ENCODE peak calls at places on chromosome 7, in four cellular contexts. R is HepG2, V is GM12878, Z is SK-N-SH. H is an unnamed sample.

GRCh38 chr7:156121434-156121833 is 309.2 kb upstream of the SHH start:
- DNase-seq in R (no peak), V (no peak), Z (no peak), H (no peak)

GRCh38 chr7:128734777-128735342 is 4.3 kb upstream of the CALU start:
- DNase-seq in R (no peak), V (no peak), Z (no peak), H (no peak)

GRCh38 chr7:6578114-6579084 is 1.1 kb downstream of the ZDHHC4 start:
- DNase-seq in R (peak; percentile 99), V (no peak), Z (no peak), H (peak; percentile 62)

GRCh38 chr7:82468435-82468834 is 24.9 kb upstream of the CACNA2D1 start:
- DNase-seq in R (no peak), V (no peak), Z (no peak), H (no peak)

GRCh38 chr7:100693312-100694195 is 496 bp downstream of the GIGYF1 start:
- DNase-seq in R (no peak), V (no peak), Z (peak; percentile 89), H (no peak)

GRCh38 chr7:151796091-151796870 is 80.6 kb downstream of the PRKAG2 start:
- DNase-seq in R (no peak), V (no peak), Z (no peak), H (peak; percentile 57)

GRCh38 chr7:143934526-143935340 is at the start of gene OR2F2:
- DNase-seq in R (peak; percentile 45), V (no peak), Z (no peak), H (no peak)

GRCh38 chr7:542935-543789 is 23.5 kb upstream of the PDGFA start:
- DNase-seq in R (peak; percentile 37), V (no peak), Z (no peak), H (peak; percentile 81)

GRCh38 chr7:150560486-150560885 is 6.7 kb upstream of the GIMAP4 start:
- DNase-seq in R (no peak), V (no peak), Z (no peak), H (no peak)

GRCh38 chr7:158420591-158421340 is 166.9 kb downstream of the PTPRN2 start:
- DNase-seq in R (no peak), V (no peak), Z (no peak), H (no peak)

GRCh38 chr7:100546868-100547800 is 8.1 kb downstream of the AGFG2 start:
- DNase-seq in R (no peak), V (no peak), Z (no peak), H (no peak)

GRCh38 chr7:23072043-23072442 is 33.5 kb upstream of the KLHL7 start:
- DNase-seq in R (no peak), V (no peak), Z (no peak), H (no peak)
- H3K27ac ChIP-seq in R (no peak overlapping the region), V (no peak overlapping the region), Z (no peak overlapping the region), H (no peak overlapping the region)

GRCh38 chr7:98568891-98569290 is 48.2 kb upstream of the NPTX2 start:
- DNase-seq in R (no peak), V (no peak), Z (peak; percentile 83), H (no peak)
- TF ChIP-seq PBX3 in R (no peak), V (no peak), Z (no peak), H (no peak)

GRCh38 chr7:105012503-105013282 is 1.3 kb upstream of the KMT2E start:
- DNase-seq in R (peak; percentile 94), V (peak; percentile 97), Z (peak; percentile 98), H (peak; percentile 99)
- TF ChIP-seq REST in R (no peak), V (peak; percentile 57), Z (peak; percentile 77), H (peak; percentile 81)

DNA sequence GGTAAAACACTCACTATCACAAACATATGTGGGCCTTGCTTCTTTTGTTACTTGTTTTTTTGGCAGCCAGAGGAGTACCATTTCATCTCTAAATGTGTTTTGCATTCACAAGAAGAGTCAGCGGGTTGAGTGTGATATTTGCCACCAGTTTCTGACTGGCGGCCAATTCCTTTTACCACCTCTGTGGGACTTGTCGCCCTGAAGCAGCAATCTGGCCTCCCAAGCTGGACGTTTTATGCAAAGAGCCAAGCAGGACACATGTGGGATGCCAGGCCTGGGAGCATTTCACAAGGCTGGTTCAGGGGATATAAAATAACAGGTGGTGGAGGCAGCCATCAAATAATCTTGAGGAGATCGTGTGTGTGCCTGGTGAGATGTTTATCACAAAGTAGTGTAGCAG is 61.8 kb upstream of the TRIL start:
- DNase-seq in R (no peak), V (no peak), Z (peak; percentile 25), H (no peak)
- H3K27ac ChIP-seq in R (no peak overlapping the region), V (no peak overlapping the region), Z (no peak overlapping the region), H (no peak overlapping the region)